ENCODE peak calls at places on chromosomes 4 and X, in five cellular contexts. L is OCI-LY7, A is spleen, V is MG63, R is astrocyte of the spinal cord. W is an unnamed sample.

GRCh38 chr4:14070289-14070880 is 442.9 kb upstream of the BOD1L1 start:
- DNase-seq in R (no peak), L (no peak), V (no peak), A (no peak), W (no peak)

GRCh38 chrX:150227873-150228272 is 135.2 kb upstream of the MAMLD1 start:
- DNase-seq in R (no peak), A (peak), L (no peak), V (peak), W (no peak)

GRCh38 chrX:7480721-7481120 is 332.8 kb upstream of the PUDP start:
- DNase-seq in L (no peak), R (no peak), V (no peak), A (no peak), W (no peak)

GRCh38 chrX:118698516-118699247 is 28.7 kb upstream of the IL13RA1 start:
- DNase-seq in V (no peak), L (peak), A (no peak), R (no peak), W (no peak)

GRCh38 chrX:7116081-7116480 is 31.4 kb upstream of the STS start:
- DNase-seq in A (no peak), L (no peak), R (no peak), V (no peak), W (no peak)

GRCh38 chrX:3268804-3269203 is 77.6 kb downstream of the MXRA5 start:
- DNase-seq in A (no peak), V (no peak), R (no peak), L (no peak), W (no peak)

GRCh38 chr4:142475663-142476062 is 370.4 kb downstream of the INPP4B start:
- DNase-seq in V (no peak), L (no peak), A (no peak), R (peak), W (no peak)

GRCh38 chr4:172666711-172667368 is 501.8 kb upstream of the GALNT7 start:
- DNase-seq in V (no peak), R (no peak), A (no peak), L (no peak), W (no peak)

GRCh38 chrX:46587158-46587557 is 13.6 kb downstream of the CHST7 start:
- DNase-seq in R (peak), L (no peak), A (no peak), V (peak), W (peak)

GRCh38 chr4:166274136-166274761 is 401.2 kb downstream of the TLL1 start:
- DNase-seq in R (no peak), L (no peak), A (no peak), V (peak), W (no peak)

GRCh38 chrX:57906790-57907189 is 3.5 kb downstream of the ZXDA start:
- DNase-seq in A (no peak), R (peak), V (peak), L (no peak), W (peak)
- H3K4me3 ChIP-seq in A (no peak), R (no peak), V (no peak), L (no peak), W (no peak)

GRCh38 chr4:85777908-85778808 is 303.2 kb downstream of the ARHGAP24 start:
- DNase-seq in A (no peak), R (peak), V (no peak), L (peak), W (peak)

GRCh38 chr4:85779165-85779564 is 304.2 kb downstream of the ARHGAP24 start:
- DNase-seq in R (peak), V (no peak), A (no peak), L (peak), W (peak)

GRCh38 chr4:85776579-85776978 is 301.6 kb downstream of the ARHGAP24 start:
- DNase-seq in A (no peak), L (no peak), R (peak), V (no peak), W (no peak)

GRCh38 chr4:85780664-85781063 is 305.7 kb downstream of the ARHGAP24 start:
- DNase-seq in V (no peak), A (no peak), R (peak), L (peak), W (peak)

DNA sequence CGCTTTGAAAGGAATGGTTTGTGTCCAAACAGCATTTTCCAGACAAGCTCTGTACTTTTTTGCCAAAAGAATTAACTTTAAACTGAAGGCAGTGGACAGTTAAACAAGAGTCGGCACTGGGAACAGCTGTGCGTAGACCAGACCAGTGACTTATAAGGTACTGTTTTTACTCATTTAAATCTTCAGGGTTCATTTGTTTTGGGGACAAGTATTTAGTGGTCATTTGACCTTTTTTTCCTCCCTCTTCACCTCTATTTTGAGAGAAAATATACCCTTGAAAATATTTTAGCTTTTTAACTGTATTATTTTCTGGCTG is 303.8 kb downstream of the ARHGAP24 start:
- DNase-seq in R (peak), L (peak), V (no peak), A (no peak), W (peak)
- H3K4me3 ChIP-seq in R (peak), L (peak), V (peak), A (peak), W (peak)

DNA sequence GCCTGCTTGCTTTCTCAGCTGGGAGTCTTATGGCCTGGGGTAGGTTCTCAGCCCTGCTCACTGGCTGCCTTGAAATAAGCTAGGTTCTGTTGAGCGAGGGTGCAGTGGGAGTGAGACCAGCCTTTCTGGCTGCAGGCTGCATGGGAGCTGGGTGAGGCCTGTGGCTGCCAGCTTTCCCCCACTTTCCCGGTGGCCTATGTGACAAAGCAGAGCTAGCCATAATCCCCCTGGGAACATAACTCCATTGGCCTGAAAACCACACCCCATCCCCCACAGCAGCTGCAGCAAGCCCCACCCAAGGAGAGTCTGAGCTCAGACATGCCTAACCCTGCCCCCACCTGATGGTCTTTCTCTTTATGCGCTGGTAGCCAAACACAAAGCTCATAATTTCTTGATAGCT is 118.9 kb downstream of the KLHL4 start:
- DNase-seq in L (no peak), A (no peak), R (no peak), V (no peak), W (no peak)
- H3K4me3 ChIP-seq in L (no peak), A (no peak), R (no peak), V (no peak), W (no peak)

DNA sequence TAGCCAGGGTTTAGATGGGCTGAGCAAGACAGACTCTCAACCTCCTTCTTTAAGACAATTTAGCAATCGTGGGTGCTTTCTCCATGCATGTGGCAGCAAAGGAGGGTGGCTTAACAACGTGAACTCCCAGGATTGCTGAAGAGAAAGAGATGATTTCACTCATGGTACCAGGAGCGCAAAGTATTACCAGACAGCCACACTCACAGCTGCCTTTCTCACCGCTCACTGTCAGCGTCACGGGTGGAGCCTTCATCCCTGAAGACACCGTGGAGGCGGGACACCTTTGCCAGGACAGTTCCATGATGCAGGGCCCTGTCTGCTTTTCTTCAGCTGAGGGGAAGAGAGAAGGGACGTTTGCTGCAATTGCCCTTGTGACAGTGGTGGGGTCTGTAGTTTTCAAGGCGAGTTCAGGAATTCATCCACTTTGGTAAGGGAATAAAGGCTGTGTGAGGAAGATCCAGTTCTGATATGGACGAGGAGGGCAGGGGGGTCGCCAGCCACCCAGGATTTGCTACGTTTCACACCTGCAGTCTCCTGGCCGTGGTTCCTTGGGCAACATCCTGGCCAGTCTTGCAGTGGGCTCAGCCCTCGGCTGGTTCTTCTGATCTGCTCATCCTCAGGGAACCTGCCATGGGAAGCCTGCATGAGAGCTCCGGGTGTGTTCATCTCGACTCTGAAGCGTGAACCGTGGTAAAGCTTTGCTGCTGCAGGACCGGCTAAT is 212.6 kb upstream of the PSAPL1 start:
- DNase-seq in A (peak), L (no peak), V (no peak), R (no peak), W (no peak)
- H3K4me3 ChIP-seq in A (no peak), L (no peak), V (no peak), R (no peak), W (no peak)

W was measured in cardiac fibroblast.